ENCODE peak calls at places on chromosomes 2 and 18, in six cellular contexts. J is psoas muscle, O is body of pancreas, M is kidney, E is left lung, V is PC-9. T is an unnamed sample. For H3K4me1 and H3K9me3, the result is how much of the 10 kb centered on the place peaks cover.

GRCh38 chr2:175175896-175176295 is 5.6 kb downstream of the ATP5MC3 start:
- DNase-seq in V (peak), O (no peak), J (no peak), E (no peak), M (no peak), T (no peak)

GRCh38 chr18:59273936-59274928 is 978 bp upstream of the RAX start:
- DNase-seq in O (no peak), M (peak), E (no peak), J (no peak), V (no peak), T (no peak)

GRCh38 chr2:12057436-12058166 is 311.2 kb downstream of the LPIN1 start:
- DNase-seq in M (peak), E (peak), J (peak), V (no peak), O (no peak), T (no peak)

GRCh38 chr2:68888038-68888704 is 17.0 kb upstream of the BMP10 start:
- DNase-seq in V (no peak), J (no peak), E (no peak), O (no peak), M (no peak), T (no peak)

GRCh38 chr18:67367540-67367939 is 149.0 kb downstream of the DSEL start:
- DNase-seq in E (no peak), M (no peak), J (no peak), O (no peak), V (no peak), T (no peak)

GRCh38 chr2:83365476-83365875 is 1093.6 kb downstream of the SUCLG1 start:
- DNase-seq in V (no peak), E (no peak), M (no peak), J (no peak), O (no peak), T (no peak)

GRCh38 chr18:58176915-58177717 is 133.1 kb downstream of the NEDD4L start:
- DNase-seq in J (no peak), E (no peak), M (no peak), V (peak), O (no peak), T (no peak)

GRCh38 chr2:74516070-74516633 is 1.9 kb downstream of the TLX2 start:
- DNase-seq in V (no peak), O (peak), M (peak), J (peak), E (peak), T (no peak)

GRCh38 chr2:130892793-130893785 is 56.4 kb downstream of the ARHGEF4 start:
- DNase-seq in M (no peak), E (no peak), J (no peak), V (no peak), O (no peak), T (no peak)

GRCh38 chr2:56741601-56742102 is 557.9 kb downstream of the CCDC85A start:
- DNase-seq in M (no peak), E (peak), J (no peak), V (peak), O (no peak), T (no peak)

GRCh38 chr18:13003466-13003896 is 12.3 kb downstream of the CEP192 start:
- DNase-seq in E (no peak), J (no peak), O (no peak), M (no peak), V (no peak), T (peak)

GRCh38 chr18:57275111-57275510 is 77.2 kb upstream of the ST8SIA3 start:
- DNase-seq in O (no peak), E (no peak), J (no peak), V (no peak), M (no peak), T (no peak)

GRCh38 chr18:68172842-68173549 is 541.9 kb downstream of the TMX3 start:
- DNase-seq in V (no peak), E (no peak), M (peak), O (no peak), J (no peak), T (peak)

DNA sequence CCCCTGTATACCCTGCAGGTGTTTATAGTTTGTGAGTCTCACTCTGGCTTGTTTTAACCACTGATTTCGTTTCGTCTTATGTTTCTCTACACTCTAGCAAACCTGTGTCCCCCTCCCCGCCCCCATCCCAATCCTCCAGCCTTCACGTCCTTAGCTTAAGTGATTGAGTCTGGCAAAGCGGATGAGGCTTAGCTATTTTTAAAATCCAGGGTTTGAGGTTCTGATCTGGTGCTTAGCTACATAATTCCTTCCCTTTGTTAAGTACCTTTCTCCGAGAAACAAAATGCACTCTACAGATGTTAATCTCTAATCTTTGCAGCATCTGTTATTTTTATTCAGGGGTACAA is 7.8 kb downstream of the AGAP1 start:
- DNase-seq in M (no peak), V (no peak), J (no peak), E (no peak), O (no peak), T (peak)
- H3K4me1 ChIP-seq in M (under half), V (half or more), J (under half), E (under half), O (under half), T (under half)

GRCh38 chr2:37560863-37561614 is 110.4 kb downstream of the CDC42EP3 start:
- DNase-seq in J (no peak), V (peak), M (no peak), E (no peak), O (no peak), T (no peak)
- H3K4me3 ChIP-seq in J (no peak), V (no peak), M (no peak), E (no peak), O (no peak), T (no peak)

DNA sequence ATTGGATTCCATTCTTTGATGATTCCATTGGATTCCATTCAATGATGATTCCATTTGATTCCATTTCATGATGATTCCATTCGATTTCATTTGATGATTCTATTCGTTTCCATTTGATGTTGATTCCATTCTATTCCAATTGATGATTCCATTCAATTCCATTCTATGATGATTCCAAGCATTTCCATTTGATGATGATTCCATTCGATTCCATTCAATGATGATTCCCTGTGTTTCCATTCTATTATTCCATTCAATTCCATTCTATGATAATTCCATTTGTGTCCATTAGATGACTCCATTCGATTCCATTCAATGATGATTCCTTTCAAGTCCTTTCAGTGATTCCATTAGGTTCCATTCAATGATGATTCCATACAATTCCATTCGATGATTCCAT is 1090.5 kb downstream of the RPIA start:
- DNase-seq in M (no peak), V (no peak), O (no peak), J (no peak), E (no peak), T (no peak)
- H3K9me3 ChIP-seq in M (half or more), V (half or more), O (under half), J (half or more), E (under half), T (under half)

GRCh38 chr18:37529863-37530262 is 35.7 kb downstream of the CELF4 start:
- DNase-seq in O (no peak), V (no peak), M (no peak), E (no peak), J (no peak), T (no peak)
- H3K4me1 ChIP-seq in O (under half), V (under half), M (under half), E (under half), J (under half), T (under half)

GRCh38 chr2:81002906-81003305 is 698.4 kb upstream of the LRRTM1 start:
- DNase-seq in V (no peak), M (no peak), O (no peak), E (no peak), J (no peak), T (no peak)

GRCh38 chr2:81007104-81007503 is 702.6 kb upstream of the LRRTM1 start:
- DNase-seq in M (no peak), J (no peak), V (no peak), E (no peak), O (no peak), T (no peak)
- H3K4me3 ChIP-seq in M (no peak), J (no peak), V (no peak), E (no peak), O (no peak), T (no peak)

GRCh38 chr2:136206613-136207012 is 88.7 kb upstream of the CXCR4 start:
- DNase-seq in V (no peak), E (no peak), O (no peak), J (no peak), M (no peak), T (no peak)
- H3K9me3 ChIP-seq in V (under half), E (under half), O (under half), J (under half), M (under half), T (under half)

GRCh38 chr2:54610700-54611099 is 112.8 kb upstream of the EML6 start:
- DNase-seq in V (no peak), J (no peak), O (no peak), E (no peak), M (no peak), T (no peak)

GRCh38 chr2:54608224-54608623 is 115.2 kb upstream of the EML6 start:
- DNase-seq in E (no peak), J (no peak), V (no peak), O (no peak), M (no peak), T (no peak)

GRCh38 chr2:54611830-54612545 is 111.5 kb upstream of the EML6 start:
- DNase-seq in V (no peak), E (no peak), M (no peak), O (no peak), J (no peak), T (no peak)

GRCh38 chr2:54609241-54609640 is 114.2 kb upstream of the EML6 start:
- DNase-seq in E (no peak), V (no peak), M (no peak), O (no peak), J (no peak), T (no peak)

DNA sequence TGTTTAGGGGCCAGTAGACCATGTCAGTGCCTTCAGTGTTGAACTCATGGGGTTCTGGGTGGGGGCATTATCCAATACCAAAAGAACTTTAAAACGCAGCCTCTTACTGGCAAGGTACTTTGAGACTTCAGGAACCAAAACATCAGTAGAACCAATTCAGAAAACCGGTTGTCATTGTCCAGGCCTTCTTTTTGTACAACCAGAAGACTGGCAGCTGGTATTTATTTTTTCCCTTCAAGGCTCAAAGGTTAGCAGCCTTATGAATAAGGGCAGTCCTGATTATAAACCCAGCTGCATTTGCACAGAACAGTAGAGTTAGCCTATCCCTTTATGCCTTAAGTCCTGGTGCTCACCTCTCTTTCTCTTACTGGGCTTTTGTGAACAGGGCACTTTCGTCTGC is 113.8 kb upstream of the EML6 start:
- DNase-seq in V (no peak), J (no peak), O (no peak), M (no peak), E (no peak), T (no peak)
- H3K4me1 ChIP-seq in V (under half), J (under half), O (under half), M (under half), E (half or more), T (under half)